ENCODE peak calls at places on chromosome 1, in four cellular contexts. V is tibial nerve, A is GM12864, E is fibroblast of villous mesenchyme. W is an unnamed sample.

GRCh38 chr1:2594001-2594640 is 7.5 kb downstream of the PRXL2B start:
- DNase-seq in V (no peak), A (no peak), E (peak), W (no peak)

GRCh38 chr1:56223962-56224361 is 355.4 kb downstream of the PLPP3 start:
- DNase-seq in V (no peak), A (no peak), E (no peak), W (no peak)

GRCh38 chr1:9766759-9767442 is 56.9 kb downstream of the CLSTN1 start:
- DNase-seq in V (no peak), A (no peak), E (peak), W (peak)

GRCh38 chr1:184836081-184836480 is 81.4 kb upstream of the EDEM3 start:
- DNase-seq in V (no peak), A (no peak), E (no peak), W (no peak)

GRCh38 chr1:32748348-32748747 is 45.8 kb upstream of the SYNC start:
- DNase-seq in V (no peak), A (no peak), E (no peak), W (no peak)

GRCh38 chr1:105492941-105493340 is 1563.5 kb upstream of the PRMT6 start:
- DNase-seq in V (no peak), A (no peak), E (no peak), W (no peak)

GRCh38 chr1:160363010-160363409 is 3.9 kb upstream of the NHLH1 start:
- DNase-seq in V (no peak), A (no peak), E (no peak), W (no peak)

GRCh38 chr1:247296599-247297180 is 35.0 kb downstream of the ZNF496 start:
- DNase-seq in V (no peak), A (no peak), E (no peak), W (no peak)

GRCh38 chr1:204407314-204407971 is 4.2 kb downstream of the PPP1R15B start:
- DNase-seq in V (no peak), A (no peak), E (no peak), W (no peak)

GRCh38 chr1:45473302-45473701 is 17.7 kb downstream of the TESK2 start:
- DNase-seq in V (no peak), A (no peak), E (no peak), W (no peak)

GRCh38 chr1:185533596-185533995 is 200.6 kb upstream of the HMCN1 start:
- DNase-seq in V (no peak), A (no peak), E (no peak), W (no peak)

GRCh38 chr1:243213045-243213787 is 41.9 kb downstream of the CEP170 start:
- DNase-seq in V (no peak), A (no peak), E (peak), W (no peak)

GRCh38 chr1:114549137-114549536 is 32.3 kb downstream of the BCAS2 start:
- DNase-seq in V (no peak), A (no peak), E (no peak), W (no peak)

GRCh38 chr1:7586031-7586941 is 184.8 kb upstream of the VAMP3 start:
- DNase-seq in V (no peak), A (no peak), E (no peak), W (no peak)

GRCh38 chr1:39695011-39695410 is 3.8 kb upstream of the HPCAL4 start:
- DNase-seq in V (no peak), A (no peak), E (no peak), W (no peak)

GRCh38 chr1:231337043-231337471 is 595 bp downstream of the EXOC8 start:
- DNase-seq in V (no peak), A (no peak), E (no peak), W (no peak)

GRCh38 chr1:26597629-26598039 is 68.1 kb downstream of the RPS6KA1 start:
- DNase-seq in V (no peak), A (no peak), E (peak), W (no peak)

GRCh38 chr1:7615138-7615537 is 156.0 kb upstream of the VAMP3 start:
- DNase-seq in V (no peak), A (no peak), E (no peak), W (no peak)

GRCh38 chr1:46772571-46772970 is 26.3 kb upstream of the CYP4B1 start:
- DNase-seq in V (no peak), A (no peak), E (peak), W (no peak)

GRCh38 chr1:26754086-26754874 is 33.5 kb upstream of the PIGV start:
- DNase-seq in V (no peak), A (no peak), E (no peak), W (no peak)

GRCh38 chr1:202848191-202848542 is 37.4 kb downstream of the PCAT6 start:
- DNase-seq in V (no peak), A (peak), E (no peak), W (no peak)

GRCh38 chr1:208008534-208008933 is 97.6 kb upstream of the CD34 start:
- DNase-seq in V (no peak), A (no peak), E (no peak), W (no peak)

GRCh38 chr1:154386643-154387352 is 18.3 kb upstream of the IL6R start:
- DNase-seq in V (no peak), A (peak), E (no peak), W (no peak)

GRCh38 chr1:153963850-153964331 is 554 bp upstream of the SLC39A1 start:
- DNase-seq in V (no peak), A (no peak), E (no peak), W (no peak)

GRCh38 chr1:196608401-196609113 is at the start of gene KCNT2:
- DNase-seq in V (peak), A (no peak), E (peak), W (peak)

GRCh38 chr1:187924252-187924651 is 1095.5 kb downstream of the PLA2G4A start:
- DNase-seq in V (no peak), A (no peak), E (no peak), W (no peak)

DNA sequence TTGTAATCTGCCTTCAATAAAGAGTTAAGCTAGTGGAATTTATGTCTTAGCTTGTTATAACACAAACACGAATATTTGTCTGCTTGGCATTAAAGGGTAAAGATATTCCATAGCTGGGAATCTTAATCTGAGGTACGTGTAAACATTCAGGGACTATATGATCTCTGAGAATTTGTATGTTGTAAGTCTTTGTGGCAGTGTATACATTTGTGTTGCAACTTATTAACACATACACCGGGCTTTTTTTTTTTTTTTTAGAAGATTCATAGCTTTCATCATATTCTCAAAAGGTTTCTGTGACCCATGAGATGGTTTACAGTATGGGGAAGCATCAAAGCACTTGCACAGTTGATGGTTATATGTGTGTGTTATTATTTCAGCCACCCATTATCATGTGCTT is 3.0 kb downstream of the GGPS1 start:
- DNase-seq in V (no peak), A (no peak), E (peak), W (no peak)
- H3K4me3 ChIP-seq in V (no peak), A (no peak), E (peak), W (no peak)

GRCh38 chr1:12035306-12035705 is 16.0 kb downstream of the MIIP start:
- DNase-seq in V (no peak), A (no peak), E (no peak), W (no peak)

GRCh38 chr1:12037486-12038355 is 18.4 kb downstream of the MIIP start:
- DNase-seq in V (no peak), A (no peak), E (no peak), W (no peak)

GRCh38 chr1:12039141-12039525 is 19.8 kb downstream of the MIIP start:
- DNase-seq in V (no peak), A (no peak), E (no peak), W (no peak)

GRCh38 chr1:12038356-12039140 is 19.2 kb downstream of the MIIP start:
- DNase-seq in V (no peak), A (no peak), E (no peak), W (no peak)

DNA sequence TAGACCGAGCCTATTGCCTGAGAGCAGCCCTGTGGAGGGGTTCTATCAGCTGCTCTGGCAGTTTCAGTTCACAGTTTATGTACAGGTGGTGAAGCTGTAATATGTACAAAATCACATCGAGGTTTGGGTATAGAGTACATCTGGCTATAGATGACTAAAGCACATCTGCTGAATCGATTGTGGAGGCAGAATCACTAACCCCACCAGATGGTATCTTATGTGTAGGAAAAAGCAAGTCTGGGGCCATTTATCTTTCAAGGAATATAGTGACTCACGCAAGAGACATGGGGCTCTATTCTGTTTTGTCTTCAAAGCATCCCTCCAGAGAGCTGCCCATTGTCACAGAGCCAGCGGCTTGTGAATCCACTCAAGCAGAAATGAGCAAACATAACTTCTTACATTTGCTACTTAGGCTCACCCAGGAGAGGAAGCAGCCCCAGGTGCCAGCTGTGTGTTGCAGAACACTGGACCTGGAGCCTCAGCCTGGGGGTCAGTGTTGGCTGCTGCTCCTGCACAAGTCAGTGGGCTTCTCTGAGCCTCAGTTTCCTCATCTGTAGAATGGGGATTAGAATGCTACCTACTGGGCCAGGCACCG is 21.3 kb downstream of the MIIP start:
- DNase-seq in V (peak), A (peak), E (peak), W (peak)
- H3K4me3 ChIP-seq in V (no peak), A (no peak), E (no peak), W (no peak)

DNA sequence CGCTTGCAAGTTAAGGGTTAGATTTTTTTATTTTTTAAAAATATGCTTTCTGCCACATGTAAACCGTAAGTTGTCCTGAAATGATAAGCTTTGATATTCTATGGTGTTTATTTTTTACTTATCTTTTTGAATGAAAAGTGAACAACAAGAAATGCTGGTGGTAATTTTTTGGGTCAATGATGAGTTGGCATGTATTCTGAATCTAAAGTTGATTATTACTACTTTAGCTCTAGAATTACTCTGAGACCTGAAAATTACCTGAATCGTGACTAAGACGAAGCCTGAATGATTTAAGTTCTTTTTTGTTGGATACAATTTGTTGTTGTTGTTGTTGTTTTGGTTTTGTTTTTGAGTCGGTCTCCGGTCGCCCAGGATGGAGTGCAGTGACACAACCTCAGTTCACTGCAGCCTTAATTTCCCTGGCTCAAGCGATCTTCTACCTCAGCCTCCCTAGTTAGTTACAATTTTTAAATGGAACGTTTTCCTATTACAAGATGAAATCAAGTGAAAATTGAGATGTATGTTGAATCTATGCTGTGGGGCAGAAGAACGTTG is 922 bp downstream of the RABGGTB start:
- DNase-seq in V (no peak), A (no peak), E (peak), W (no peak)
- H3K4me3 ChIP-seq in V (peak), A (peak), E (peak), W (peak)

GRCh38 chr1:94543893-94544635 is 2.5 kb upstream of the F3 start:
- DNase-seq in V (no peak), A (no peak), E (peak), W (no peak)

GRCh38 chr1:94544706-94545490 is 3.3 kb upstream of the F3 start:
- DNase-seq in V (no peak), A (no peak), E (peak), W (no peak)

GRCh38 chr1:94542088-94542671 is 621 bp upstream of the F3 start:
- DNase-seq in V (peak), A (no peak), E (peak), W (peak)

GRCh38 chr1:94541175-94542087 is at the start of gene F3:
- DNase-seq in V (peak), A (peak), E (peak), W (no peak)

GRCh38 chr1:94543003-94543402 is 1.4 kb upstream of the F3 start:
- DNase-seq in V (no peak), A (no peak), E (peak), W (no peak)
- H3K4me3 ChIP-seq in V (no peak), A (no peak), E (peak), W (peak)

DNA sequence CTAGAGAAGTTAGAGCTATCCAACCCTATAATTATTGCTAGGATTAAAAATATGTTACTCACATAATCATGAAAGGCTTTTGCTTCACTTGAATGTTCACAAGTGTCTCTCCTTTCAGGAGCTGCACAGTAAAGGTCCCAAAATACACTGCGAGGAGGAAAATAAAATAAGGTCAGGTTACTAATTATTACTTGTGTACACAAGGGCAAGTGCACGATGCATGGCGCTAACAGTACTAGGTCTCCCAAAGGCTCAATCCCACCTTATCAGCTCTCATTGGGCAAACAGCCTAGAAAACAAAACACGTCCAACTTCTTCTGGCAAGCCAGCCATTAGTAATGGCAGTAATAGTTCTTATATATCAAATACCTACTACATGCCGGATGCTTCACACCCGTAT is 4.4 kb downstream of the SSBP3 start:
- DNase-seq in V (no peak), A (no peak), E (no peak), W (no peak)
- H3K4me3 ChIP-seq in V (no peak), A (no peak), E (no peak), W (no peak)